ENCODE peak calls at places on chromosomes 3 and 15, in nine cellular contexts. F is RWPE2, R is cardiac fibroblast, L is GM12865, H is psoas muscle, C is astrocyte of the spinal cord, V is A549, Q is heart left ventricle, J is cardiac muscle cell. W is an unnamed sample.

GRCh38 chr3:113746955-113747718 is at the start of gene ATP6V1A:
- DNase-seq in J (peak), C (no peak), R (peak), F (peak), V (peak), Q (peak), L (peak), H (peak), W (no peak)

GRCh38 chr3:170703121-170703588 is 117.3 kb upstream of the SLC7A14 start:
- DNase-seq in H (no peak), J (no peak), L (no peak), C (peak), Q (no peak), F (no peak), V (no peak), R (peak), W (peak)

GRCh38 chr3:29759021-29759359 is 478.1 kb downstream of the RBMS3 start:
- DNase-seq in R (peak), C (no peak), L (no peak), Q (no peak), F (no peak), H (no peak), J (no peak), V (no peak), W (no peak)

GRCh38 chr3:72748659-72749058 is 99.6 kb downstream of the SHQ1 start:
- DNase-seq in R (no peak), F (no peak), Q (no peak), H (no peak), L (no peak), J (no peak), C (no peak), V (no peak), W (no peak)

GRCh38 chr3:58175429-58176184 is 35.2 kb downstream of the DNASE1L3 start:
- DNase-seq in V (peak), R (peak), H (no peak), F (no peak), C (peak), L (no peak), J (peak), Q (no peak), W (no peak)

GRCh38 chr15:52331490-52332240 is 36.1 kb upstream of the MYO5C start:
- DNase-seq in V (peak), F (no peak), C (peak), R (peak), Q (no peak), J (peak), L (peak), H (no peak), W (no peak)

GRCh38 chr15:56786966-56787365 is 53.7 kb upstream of the ZNF280D start:
- DNase-seq in F (no peak), Q (no peak), C (no peak), H (no peak), J (no peak), L (peak), V (no peak), R (no peak), W (no peak)

GRCh38 chr15:59632714-59633113 is 21.1 kb downstream of the GCNT3 start:
- DNase-seq in L (no peak), R (peak), F (no peak), V (peak), Q (no peak), H (no peak), J (peak), C (no peak), W (no peak)

GRCh38 chr3:158918451-158918850 is 116.6 kb downstream of the MFSD1 start:
- DNase-seq in H (no peak), V (no peak), F (no peak), L (no peak), R (no peak), Q (no peak), J (no peak), C (no peak), W (no peak)

GRCh38 chr3:8856721-8857120 is 87.3 kb upstream of the OXTR start:
- DNase-seq in F (no peak), C (peak), V (no peak), J (no peak), H (no peak), R (no peak), L (no peak), Q (no peak), W (no peak)

GRCh38 chr15:65791335-65792129 is 561 bp downstream of the DENND4A start:
- DNase-seq in V (peak), L (peak), R (peak), F (peak), C (peak), H (peak), Q (peak), J (peak), W (no peak)

GRCh38 chr15:83305696-83306291 is 21.3 kb upstream of the BNC1 start:
- DNase-seq in V (no peak), C (no peak), F (peak), R (no peak), J (peak), H (no peak), L (no peak), Q (no peak), W (no peak)

DNA sequence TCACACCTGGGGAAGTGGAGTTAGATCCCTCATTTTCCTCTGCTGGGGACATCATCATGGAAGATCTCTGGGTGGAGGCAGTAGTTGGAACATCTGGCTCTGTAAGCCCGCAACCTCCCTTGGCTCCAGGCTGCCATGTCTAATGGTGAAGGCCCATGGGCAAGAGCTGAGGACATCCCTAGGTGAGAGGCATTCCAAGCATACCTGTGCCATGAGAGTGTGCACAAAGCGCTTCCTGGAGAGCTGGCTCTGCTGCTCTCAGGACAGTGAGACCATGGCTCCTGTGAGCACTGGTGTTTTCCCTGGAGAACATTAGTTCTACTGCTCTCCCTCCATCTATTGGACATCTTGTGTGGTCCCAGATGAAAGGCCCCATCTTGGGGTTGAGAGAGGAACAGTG is 7.7 kb downstream of the MAPKAPK3 start:
- DNase-seq in R (no peak), H (no peak), V (no peak), C (no peak), F (no peak), Q (no peak), L (no peak), J (no peak), W (no peak)
- H3K4me3 ChIP-seq in R (no peak), H (peak), V (no peak), C (no peak), F (no peak), Q (no peak), L (no peak), J (no peak), W (no peak)

DNA sequence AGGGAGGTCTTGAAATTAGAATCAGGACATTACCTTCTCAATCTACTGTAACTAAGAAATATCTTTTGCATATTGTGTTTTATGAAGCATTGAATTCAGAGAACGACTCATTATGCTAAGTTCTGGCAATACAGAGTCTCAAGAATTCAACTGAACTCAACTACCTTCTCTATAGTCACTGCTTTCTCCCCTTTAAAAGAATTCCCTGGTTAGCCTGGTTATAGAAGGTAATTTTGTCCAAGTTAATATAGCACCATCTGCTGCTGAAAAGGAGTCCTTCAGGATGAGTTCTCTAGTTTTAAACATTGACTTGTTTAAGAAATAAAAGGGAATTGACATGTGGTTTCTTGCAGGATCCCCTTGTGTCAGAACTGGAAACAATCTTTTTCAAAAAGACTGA is 60.2 kb downstream of the IL16 start:
- DNase-seq in V (peak), J (no peak), L (no peak), H (no peak), C (peak), F (no peak), Q (no peak), R (peak), W (no peak)
- TF ChIP-seq CTCF in V (peak), J (peak), L (no peak), H (peak), C (peak), F (peak), Q (peak), R (peak), W (peak)

GRCh38 chr3:86958534-86958933 is 32.4 kb downstream of the VGLL3 start:
- DNase-seq in F (no peak), J (no peak), Q (no peak), C (peak), V (no peak), R (peak), H (no peak), L (no peak), W (no peak)

GRCh38 chr3:86950717-86951116 is 40.2 kb downstream of the VGLL3 start:
- DNase-seq in R (no peak), C (no peak), H (no peak), J (no peak), Q (no peak), L (no peak), F (no peak), V (no peak), W (no peak)

GRCh38 chr3:86954751-86955150 is 36.2 kb downstream of the VGLL3 start:
- DNase-seq in H (no peak), L (no peak), V (no peak), C (peak), R (no peak), F (no peak), Q (no peak), J (no peak), W (no peak)

GRCh38 chr3:86951343-86951742 is 39.6 kb downstream of the VGLL3 start:
- DNase-seq in F (no peak), L (no peak), R (peak), J (no peak), V (peak), H (no peak), Q (no peak), C (peak), W (no peak)

GRCh38 chr3:86954226-86954625 is 36.7 kb downstream of the VGLL3 start:
- DNase-seq in R (no peak), Q (no peak), H (no peak), C (no peak), F (no peak), J (no peak), V (no peak), L (no peak), W (peak)
- H3K4me3 ChIP-seq in R (no peak), Q (no peak), H (no peak), C (no peak), F (no peak), J (no peak), V (no peak), L (no peak), W (no peak)

GRCh38 chr3:42829083-42829627 is 19.9 kb downstream of the ACKR2 start:
- DNase-seq in H (no peak), L (no peak), J (no peak), R (no peak), F (no peak), Q (no peak), V (peak), C (no peak), W (no peak)

GRCh38 chr3:42831321-42831713 is 22.1 kb downstream of the ACKR2 start:
- DNase-seq in H (peak), V (peak), F (no peak), J (peak), Q (peak), L (peak), R (peak), C (peak), W (peak)

GRCh38 chr3:42827654-42828053 is 18.4 kb downstream of the ACKR2 start:
- DNase-seq in J (no peak), H (no peak), L (no peak), R (no peak), V (no peak), Q (no peak), C (no peak), F (no peak), W (no peak)

GRCh38 chr3:42829628-42830436 is 20.6 kb downstream of the ACKR2 start:
- DNase-seq in L (no peak), F (no peak), R (no peak), J (no peak), V (no peak), H (no peak), C (no peak), Q (no peak), W (no peak)

DNA sequence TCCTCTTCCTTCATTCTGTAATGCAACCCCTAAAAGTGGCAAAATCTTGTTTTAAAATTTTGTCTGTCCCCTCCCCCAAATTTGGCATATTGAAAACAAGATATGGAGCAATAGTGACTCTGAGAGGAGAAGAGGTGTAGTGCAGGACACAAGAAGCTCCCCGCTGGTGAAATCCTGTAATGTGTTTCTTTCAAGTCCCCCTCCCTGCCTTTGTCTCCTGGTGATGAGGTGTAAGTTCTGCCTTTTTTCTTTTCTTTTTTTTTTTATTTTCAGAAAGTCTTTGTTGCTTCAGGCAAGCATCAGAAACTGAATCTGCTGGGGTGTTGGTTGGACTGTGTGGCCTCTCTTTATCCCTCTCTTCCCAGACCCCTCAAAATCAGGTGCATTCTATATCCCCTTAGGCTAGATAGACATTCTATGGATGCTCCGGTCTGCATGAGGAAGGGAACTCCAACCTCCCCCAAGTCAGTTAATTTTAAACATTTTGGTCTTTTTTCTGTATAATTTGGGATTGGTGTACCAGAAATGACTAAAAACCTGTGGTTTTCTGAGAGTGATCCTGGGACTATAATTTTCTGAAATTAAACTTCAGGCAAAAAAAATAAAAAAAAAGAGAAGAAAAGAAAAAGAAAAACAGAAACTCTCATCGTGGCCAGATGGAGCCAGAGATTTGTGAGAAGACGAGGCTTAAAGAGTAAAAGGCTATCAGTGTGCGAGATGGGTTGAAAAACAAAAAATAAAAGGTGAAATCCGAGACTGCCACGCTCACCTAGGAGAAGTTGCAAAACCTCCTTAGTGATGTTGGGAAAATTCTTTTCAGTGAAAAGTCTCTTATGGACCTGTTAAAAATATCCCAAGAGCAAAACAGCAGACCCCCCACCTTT is 21.4 kb downstream of the ACKR2 start:
- DNase-seq in L (peak), C (no peak), J (peak), V (peak), R (peak), Q (no peak), F (no peak), H (no peak), W (no peak)
- TF ChIP-seq CTCF in L (peak), C (peak), J (peak), V (no peak), R (peak), Q (peak), F (peak), H (no peak), W (peak)

GRCh38 chr15:43748376-43748775 is 2.1 kb downstream of the PDIA3 start:
- DNase-seq in H (no peak), J (no peak), L (peak), V (no peak), Q (no peak), F (no peak), R (peak), C (peak), W (no peak)
- H3K4me3 ChIP-seq in H (peak), J (no peak), L (peak), V (no peak), Q (peak), F (peak), R (peak), C (no peak), W (peak)

DNA sequence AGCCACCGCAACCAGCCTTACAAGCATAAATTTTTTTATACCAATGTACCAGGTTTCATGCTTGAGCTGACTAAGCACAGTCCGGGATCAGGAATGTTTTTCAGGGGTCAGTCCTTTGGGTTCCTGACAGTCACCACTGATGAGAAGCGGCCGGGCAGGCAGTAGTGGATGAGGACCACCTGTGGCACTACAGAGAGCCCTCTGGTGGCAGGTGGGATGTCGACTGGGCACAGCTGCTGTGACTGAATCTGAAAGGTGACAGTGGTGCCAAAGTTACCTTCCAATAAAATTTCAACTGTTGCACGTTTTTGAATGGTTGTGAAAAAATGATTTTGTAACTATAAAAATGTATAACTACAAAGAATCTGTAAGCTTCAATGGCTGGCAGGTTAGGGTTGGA is 34.0 kb downstream of the TPRA1 start:
- DNase-seq in V (no peak), C (no peak), J (peak), L (no peak), R (no peak), H (no peak), Q (no peak), F (no peak), W (no peak)
- TF ChIP-seq CTCF in V (peak), C (peak), J (peak), L (no peak), R (no peak), H (no peak), Q (no peak), F (peak), W (no peak)

W was measured in HFF-Myc.